ENCODE peak calls at places on chromosomes 5 and 9, in nine cellular contexts. K is glutamatergic neuron, Z is adrenal gland, U is kidney, M is SW480, S is ACHN, C is MM.1S, Y is aorta, W is left ventricle myocardium superior. F is an unnamed sample.

GRCh38 chr5:125717209-125717608 is 706.0 kb upstream of the GRAMD2B start:
- DNase-seq in Y (no peak), M (no peak), Z (no peak), U (no peak), W (no peak), K (no peak), C (no peak), S (peak), F (peak)

GRCh38 chr5:84861306-84861705 is 476.6 kb upstream of the EDIL3 start:
- DNase-seq in W (no peak), M (no peak), S (no peak), C (no peak), Z (no peak), K (no peak), U (no peak), Y (no peak), F (peak)

GRCh38 chr9:72022846-72023245 is 37.6 kb downstream of the C9orf57 start:
- DNase-seq in S (no peak), Z (no peak), U (no peak), C (no peak), W (no peak), M (no peak), K (no peak), Y (no peak), F (no peak)

GRCh38 chr9:111301195-111301594 is 28.8 kb downstream of the OR2K2 start:
- DNase-seq in Y (no peak), U (no peak), Z (no peak), C (no peak), M (no peak), K (no peak), S (no peak), W (no peak), F (no peak)

GRCh38 chr5:138789771-138790242 is 36.6 kb downstream of the CTNNA1 start:
- DNase-seq in M (peak), S (peak), K (no peak), Y (no peak), W (no peak), Z (no peak), U (no peak), C (peak), F (peak)

GRCh38 chr5:174531782-174532191 is 192.6 kb upstream of the MSX2 start:
- DNase-seq in Y (no peak), W (no peak), U (no peak), C (no peak), S (peak), K (no peak), Z (no peak), M (peak), F (no peak)

GRCh38 chr5:96431376-96432244 is 1.4 kb downstream of the PCSK1 start:
- DNase-seq in S (no peak), C (no peak), Y (peak), K (peak), M (peak), Z (no peak), W (no peak), U (no peak), F (no peak)

GRCh38 chr5:58459276-58459859 is 518 bp downstream of the PLK2 start:
- DNase-seq in K (peak), Z (peak), S (peak), C (peak), W (peak), U (no peak), M (peak), Y (no peak), F (no peak)

GRCh38 chr5:157855404-157855994 is 3.4 kb downstream of the CLINT1 start:
- DNase-seq in U (no peak), S (peak), M (peak), W (no peak), Y (peak), K (peak), Z (peak), C (no peak), F (no peak)

GRCh38 chr5:34598177-34598794 is 57.8 kb upstream of the RAI14 start:
- DNase-seq in W (no peak), S (peak), U (no peak), C (no peak), Y (no peak), K (no peak), Z (peak), M (no peak), F (peak)

GRCh38 chr5:107320851-107321250 is 349.9 kb downstream of the EFNA5 start:
- DNase-seq in S (no peak), C (no peak), M (no peak), Y (no peak), U (no peak), W (no peak), Z (no peak), K (no peak), F (no peak)

GRCh38 chr5:131587541-131587940 is 47.5 kb downstream of the RAPGEF6 start:
- DNase-seq in S (peak), K (no peak), Z (no peak), U (no peak), M (no peak), W (no peak), C (no peak), Y (no peak), F (no peak)

GRCh38 chr9:33013962-33014664 is 11.0 kb upstream of the DNAJA1 start:
- DNase-seq in Y (no peak), K (no peak), S (no peak), Z (no peak), W (no peak), U (no peak), M (no peak), C (no peak), F (no peak)

GRCh38 chr9:7121055-7121454 is 363.3 kb downstream of the KDM4C start:
- DNase-seq in C (no peak), Y (no peak), S (no peak), U (no peak), M (peak), K (no peak), W (no peak), Z (no peak), F (no peak)

GRCh38 chr5:41410737-41411136 is 99.7 kb downstream of the PLCXD3 start:
- DNase-seq in M (no peak), W (no peak), Y (no peak), S (no peak), U (no peak), C (no peak), K (no peak), Z (no peak), F (no peak)

GRCh38 chr9:86903461-86904010 is 43.8 kb downstream of the GAS1 start:
- DNase-seq in U (no peak), K (peak), Z (no peak), Y (no peak), W (no peak), S (no peak), C (no peak), M (no peak), F (no peak)

GRCh38 chr9:129221233-129221632 is 43.2 kb upstream of the IER5L start:
- DNase-seq in U (no peak), W (no peak), S (no peak), K (no peak), C (peak), Y (no peak), M (peak), Z (peak), F (no peak)

GRCh38 chr9:93681316-93682154 is 105.2 kb downstream of the PHF2 start:
- DNase-seq in Y (peak), Z (no peak), W (peak), K (no peak), U (peak), M (no peak), S (no peak), C (no peak), F (no peak)